ENCODE peak calls at places on chromosomes 3 and 15, in four cellular contexts. One of them, this sample, is unnamed.

GRCh38 chr15:74444106-74445062 is 10.6 kb upstream of the SEMA7A start:
- DNase-seq in stimulated activated CD4-positive, alpha-beta T cell treated with anti-CD3 and anti-CD28 coated beads, Interleukin-1b, Interleukin-23, amount 100 ng/mL, for 48 hours: no peak
- DNase-seq in T-helper 9 cell: no peak
- DNase-seq in stimulated activated CD8-positive, alpha-beta memory T cell treated with anti-CD3 and anti-CD28 coated beads, Interleukin-12 subunit alpha, Interleukin-12 subunit beta, amount 100 ng/mL, for 1 hour: no peak
- DNase-seq in this sample: peak; percentile 65

GRCh38 chr3:55884066-55884465 is 397.0 kb upstream of the WNT5A start:
- DNase-seq in stimulated activated CD8-positive, alpha-beta memory T cell treated with anti-CD3 and anti-CD28 coated beads, Interleukin-12 subunit alpha, Interleukin-12 subunit beta, amount 100 ng/mL, for 1 hour: no peak
- DNase-seq in T-helper 9 cell: no peak
- DNase-seq in stimulated activated CD4-positive, alpha-beta T cell treated with anti-CD3 and anti-CD28 coated beads, Interleukin-1b, Interleukin-23, amount 100 ng/mL, for 48 hours: no peak
- DNase-seq in this sample: no peak

GRCh38 chr15:85750319-85750806 is 44.4 kb downstream of the KLHL25 start:
- DNase-seq in T-helper 9 cell: no peak
- DNase-seq in stimulated activated CD8-positive, alpha-beta memory T cell treated with anti-CD3 and anti-CD28 coated beads, Interleukin-12 subunit alpha, Interleukin-12 subunit beta, amount 100 ng/mL, for 1 hour: no peak
- DNase-seq in stimulated activated CD4-positive, alpha-beta T cell treated with anti-CD3 and anti-CD28 coated beads, Interleukin-1b, Interleukin-23, amount 100 ng/mL, for 48 hours: no peak
- DNase-seq in this sample: no peak

GRCh38 chr15:64163662-64164362 is 990 bp upstream of the PPIB start:
- DNase-seq in stimulated activated CD4-positive, alpha-beta T cell treated with anti-CD3 and anti-CD28 coated beads, Interleukin-1b, Interleukin-23, amount 100 ng/mL, for 48 hours: no peak
- DNase-seq in stimulated activated CD8-positive, alpha-beta memory T cell treated with anti-CD3 and anti-CD28 coated beads, Interleukin-12 subunit alpha, Interleukin-12 subunit beta, amount 100 ng/mL, for 1 hour: no peak
- DNase-seq in T-helper 9 cell: no peak
- DNase-seq in this sample: no peak

GRCh38 chr15:78763111-78763795 is 48.0 kb downstream of the ADAMTS7 start:
- DNase-seq in stimulated activated CD4-positive, alpha-beta T cell treated with anti-CD3 and anti-CD28 coated beads, Interleukin-1b, Interleukin-23, amount 100 ng/mL, for 48 hours: no peak
- DNase-seq in stimulated activated CD8-positive, alpha-beta memory T cell treated with anti-CD3 and anti-CD28 coated beads, Interleukin-12 subunit alpha, Interleukin-12 subunit beta, amount 100 ng/mL, for 1 hour: no peak
- DNase-seq in T-helper 9 cell: no peak
- DNase-seq in this sample: no peak

GRCh38 chr15:90585863-90586262 is 56.1 kb downstream of the CRTC3 start:
- DNase-seq in stimulated activated CD4-positive, alpha-beta T cell treated with anti-CD3 and anti-CD28 coated beads, Interleukin-1b, Interleukin-23, amount 100 ng/mL, for 48 hours: no peak
- DNase-seq in T-helper 9 cell: no peak
- DNase-seq in stimulated activated CD8-positive, alpha-beta memory T cell treated with anti-CD3 and anti-CD28 coated beads, Interleukin-12 subunit alpha, Interleukin-12 subunit beta, amount 100 ng/mL, for 1 hour: no peak
- DNase-seq in this sample: no peak

GRCh38 chr3:149368850-149369497 is 8.5 kb downstream of the TM4SF1 start:
- DNase-seq in stimulated activated CD4-positive, alpha-beta T cell treated with anti-CD3 and anti-CD28 coated beads, Interleukin-1b, Interleukin-23, amount 100 ng/mL, for 48 hours: no peak
- DNase-seq in T-helper 9 cell: no peak
- DNase-seq in stimulated activated CD8-positive, alpha-beta memory T cell treated with anti-CD3 and anti-CD28 coated beads, Interleukin-12 subunit alpha, Interleukin-12 subunit beta, amount 100 ng/mL, for 1 hour: no peak
- DNase-seq in this sample: peak; percentile 26

GRCh38 chr3:162492446-162493081 is 996.0 kb downstream of the OTOL1 start:
- DNase-seq in stimulated activated CD8-positive, alpha-beta memory T cell treated with anti-CD3 and anti-CD28 coated beads, Interleukin-12 subunit alpha, Interleukin-12 subunit beta, amount 100 ng/mL, for 1 hour: no peak
- DNase-seq in T-helper 9 cell: no peak
- DNase-seq in stimulated activated CD4-positive, alpha-beta T cell treated with anti-CD3 and anti-CD28 coated beads, Interleukin-1b, Interleukin-23, amount 100 ng/mL, for 48 hours: no peak
- DNase-seq in this sample: no peak

GRCh38 chr3:58206406-58207011 is 4.3 kb downstream of the DNASE1L3 start:
- DNase-seq in stimulated activated CD4-positive, alpha-beta T cell treated with anti-CD3 and anti-CD28 coated beads, Interleukin-1b, Interleukin-23, amount 100 ng/mL, for 48 hours: peak; percentile 55
- DNase-seq in stimulated activated CD8-positive, alpha-beta memory T cell treated with anti-CD3 and anti-CD28 coated beads, Interleukin-12 subunit alpha, Interleukin-12 subunit beta, amount 100 ng/mL, for 1 hour: no peak
- DNase-seq in T-helper 9 cell: no peak
- DNase-seq in this sample: no peak

GRCh38 chr15:23648920-23649515 is 1.4 kb upstream of the MAGEL2 start:
- DNase-seq in stimulated activated CD4-positive, alpha-beta T cell treated with anti-CD3 and anti-CD28 coated beads, Interleukin-1b, Interleukin-23, amount 100 ng/mL, for 48 hours: peak; percentile 14
- DNase-seq in stimulated activated CD8-positive, alpha-beta memory T cell treated with anti-CD3 and anti-CD28 coated beads, Interleukin-12 subunit alpha, Interleukin-12 subunit beta, amount 100 ng/mL, for 1 hour: no peak
- DNase-seq in T-helper 9 cell: no peak
- DNase-seq in this sample: no peak

GRCh38 chr3:108394016-108394415 is 97.7 kb downstream of the HHLA2 start:
- DNase-seq in stimulated activated CD4-positive, alpha-beta T cell treated with anti-CD3 and anti-CD28 coated beads, Interleukin-1b, Interleukin-23, amount 100 ng/mL, for 48 hours: no peak
- DNase-seq in T-helper 9 cell: no peak
- DNase-seq in stimulated activated CD8-positive, alpha-beta memory T cell treated with anti-CD3 and anti-CD28 coated beads, Interleukin-12 subunit alpha, Interleukin-12 subunit beta, amount 100 ng/mL, for 1 hour: no peak
- DNase-seq in this sample: no peak

GRCh38 chr3:114213669-114214541 is 23.5 kb downstream of the ZNF80 start:
- DNase-seq in stimulated activated CD4-positive, alpha-beta T cell treated with anti-CD3 and anti-CD28 coated beads, Interleukin-1b, Interleukin-23, amount 100 ng/mL, for 48 hours: peak; percentile 86
- DNase-seq in stimulated activated CD8-positive, alpha-beta memory T cell treated with anti-CD3 and anti-CD28 coated beads, Interleukin-12 subunit alpha, Interleukin-12 subunit beta, amount 100 ng/mL, for 1 hour: peak; percentile 56
- DNase-seq in T-helper 9 cell: peak; percentile 55
- DNase-seq in this sample: peak; percentile 82

This sample was measured in endothelial cell of umbilical vein.